ENCODE peak calls at places on chromosomes 16 and 17, in four cellular contexts. One of them, this sample, is unnamed.

GRCh38 chr16:4663756-4664465 is 29.5 kb upstream of the NUDT16L1 start:
- DNase-seq in LNCaP clone FGC: no peak
- DNase-seq in AG04450: no peak
- DNase-seq in HAP-1: no peak
- DNase-seq in this sample: no peak

GRCh38 chr17:56861899-56862298 is 27.9 kb downstream of the DGKE start:
- DNase-seq in LNCaP clone FGC: no peak
- DNase-seq in AG04450: no peak
- DNase-seq in HAP-1: no peak
- DNase-seq in this sample: no peak

GRCh38 chr17:56737741-56738161 is 96.0 kb downstream of the C17orf67 start:
- DNase-seq in LNCaP clone FGC: no peak
- DNase-seq in AG04450: peak; percentile 58
- DNase-seq in HAP-1: no peak
- DNase-seq in this sample: no peak

GRCh38 chr16:2912330-2913199 is 834 bp downstream of the FLYWCH1 start:
- DNase-seq in LNCaP clone FGC: no peak
- DNase-seq in AG04450: peak; percentile 34
- DNase-seq in HAP-1: peak; percentile 45
- DNase-seq in this sample: no peak

GRCh38 chr16:50279142-50279865 is 13.0 kb downstream of the ADCY7 start:
- DNase-seq in LNCaP clone FGC: no peak
- DNase-seq in AG04450: no peak
- DNase-seq in HAP-1: no peak
- DNase-seq in this sample: no peak

GRCh38 chr16:19748389-19749110 is 30.5 kb downstream of the IQCK start:
- DNase-seq in LNCaP clone FGC: no peak
- DNase-seq in AG04450: no peak
- DNase-seq in HAP-1: peak; percentile 79
- DNase-seq in this sample: no peak

GRCh38 chr17:74354561-74354960 is 7.1 kb downstream of the BTBD17 start:
- DNase-seq in LNCaP clone FGC: no peak
- DNase-seq in AG04450: no peak
- DNase-seq in HAP-1: no peak
- DNase-seq in this sample: no peak

GRCh38 chr17:77160877-77161530 is 20.2 kb downstream of the SEC14L1 start:
- DNase-seq in LNCaP clone FGC: no peak
- DNase-seq in AG04450: no peak
- DNase-seq in HAP-1: peak; percentile 32
- DNase-seq in this sample: no peak

GRCh38 chr17:42720996-42721583 is 23.8 kb downstream of the EZH1 start:
- DNase-seq in LNCaP clone FGC: no peak
- DNase-seq in AG04450: peak; percentile 46
- DNase-seq in HAP-1: peak; percentile 69
- DNase-seq in this sample: peak; percentile 33

GRCh38 chr17:77163001-77163400 is 22.2 kb downstream of the SEC14L1 start:
- DNase-seq in LNCaP clone FGC: no peak
- DNase-seq in AG04450: no peak
- DNase-seq in HAP-1: no peak
- DNase-seq in this sample: no peak

GRCh38 chr17:8001976-8002645 is at the start of gene GUCY2D:
- DNase-seq in LNCaP clone FGC: no peak
- DNase-seq in AG04450: no peak
- DNase-seq in HAP-1: no peak
- DNase-seq in this sample: no peak

GRCh38 chr17:49572806-49573420 is 2.8 kb upstream of the NXPH3 start:
- DNase-seq in LNCaP clone FGC: no peak
- DNase-seq in AG04450: no peak
- DNase-seq in HAP-1: no peak
- DNase-seq in this sample: no peak

GRCh38 chr17:82171750-82172375 is 40.8 kb downstream of the CCDC57 start:
- DNase-seq in LNCaP clone FGC: no peak
- DNase-seq in AG04450: no peak
- DNase-seq in HAP-1: no peak
- DNase-seq in this sample: no peak

GRCh38 chr16:2854700-2855309 is 3.2 kb downstream of the PRSS22 start:
- DNase-seq in LNCaP clone FGC: no peak
- DNase-seq in AG04450: no peak
- DNase-seq in HAP-1: no peak
- DNase-seq in this sample: no peak

GRCh38 chr16:2686912-2687507 is 4.7 kb downstream of the KCTD5 start:
- DNase-seq in LNCaP clone FGC: no peak
- DNase-seq in AG04450: no peak
- DNase-seq in HAP-1: no peak
- DNase-seq in this sample: no peak

GRCh38 chr16:55759983-55760664 is 72.8 kb downstream of the CES1 start:
- DNase-seq in LNCaP clone FGC: no peak
- DNase-seq in AG04450: no peak
- DNase-seq in HAP-1: no peak
- DNase-seq in this sample: peak; percentile 24

GRCh38 chr17:61366076-61366714 is 33.4 kb upstream of the TBX2 start:
- DNase-seq in LNCaP clone FGC: no peak
- DNase-seq in AG04450: no peak
- DNase-seq in HAP-1: no peak
- DNase-seq in this sample: no peak

GRCh38 chr17:80774146-80774545 is 217.5 kb upstream of the CHMP6 start:
- DNase-seq in LNCaP clone FGC: no peak
- DNase-seq in AG04450: no peak
- DNase-seq in HAP-1: no peak
- DNase-seq in this sample: no peak

GRCh38 chr17:50100480-50100883 is 5.3 kb downstream of the PDK2 start:
- DNase-seq in LNCaP clone FGC: no peak
- DNase-seq in AG04450: no peak
- DNase-seq in HAP-1: no peak
- DNase-seq in this sample: no peak

GRCh38 chr16:15494231-15494630 is 59.8 kb downstream of the BMERB1 start:
- DNase-seq in LNCaP clone FGC: no peak
- DNase-seq in AG04450: no peak
- DNase-seq in HAP-1: no peak
- DNase-seq in this sample: no peak

GRCh38 chr16:23207485-23207884 is 24.9 kb downstream of the SCNN1G start:
- DNase-seq in LNCaP clone FGC: peak; percentile 69
- DNase-seq in AG04450: no peak
- DNase-seq in HAP-1: no peak
- DNase-seq in this sample: no peak

GRCh38 chr16:86740817-86741799 is 162.8 kb downstream of the FOXL1 start:
- DNase-seq in LNCaP clone FGC: no peak
- DNase-seq in AG04450: no peak
- DNase-seq in HAP-1: no peak
- DNase-seq in this sample: no peak

GRCh38 chr16:57255686-57256415 is 10.8 kb downstream of the ARL2BP start:
- DNase-seq in LNCaP clone FGC: no peak
- DNase-seq in AG04450: no peak
- DNase-seq in HAP-1: no peak
- DNase-seq in this sample: no peak

GRCh38 chr17:50638572-50638850 is 3.8 kb downstream of the ABCC3 start:
- DNase-seq in LNCaP clone FGC: no peak
- DNase-seq in AG04450: no peak
- DNase-seq in HAP-1: no peak
- DNase-seq in this sample: no peak

GRCh38 chr17:31048780-31049179 is 46.0 kb upstream of the NF1 start:
- DNase-seq in LNCaP clone FGC: no peak
- DNase-seq in AG04450: no peak
- DNase-seq in HAP-1: no peak
- DNase-seq in this sample: no peak

GRCh38 chr17:18965530-18966236 is 13.7 kb downstream of the SLC5A10 start:
- DNase-seq in LNCaP clone FGC: no peak
- DNase-seq in AG04450: no peak
- DNase-seq in HAP-1: no peak
- DNase-seq in this sample: no peak

GRCh38 chr17:39573447-39574298 is 34.0 kb downstream of the NEUROD2 start:
- DNase-seq in LNCaP clone FGC: peak; percentile 72
- DNase-seq in AG04450: no peak
- DNase-seq in HAP-1: no peak
- DNase-seq in this sample: no peak

GRCh38 chr17:3528604-3529511 is 28.8 kb downstream of the TRPV3 start:
- DNase-seq in LNCaP clone FGC: no peak
- DNase-seq in AG04450: no peak
- DNase-seq in HAP-1: no peak
- DNase-seq in this sample: no peak

GRCh38 chr16:31141489-31142108 is 6.1 kb upstream of the PRSS8 start:
- DNase-seq in LNCaP clone FGC: no peak
- DNase-seq in AG04450: no peak
- DNase-seq in HAP-1: no peak
- DNase-seq in this sample: no peak

GRCh38 chr16:19715566-19715965 is 2.5 kb downstream of the KNOP1 start:
- DNase-seq in LNCaP clone FGC: no peak
- DNase-seq in AG04450: no peak
- DNase-seq in HAP-1: no peak
- DNase-seq in this sample: no peak

GRCh38 chr17:17729620-17730249 is 48.5 kb downstream of the RAI1 start:
- DNase-seq in LNCaP clone FGC: no peak
- DNase-seq in AG04450: no peak
- DNase-seq in HAP-1: no peak
- DNase-seq in this sample: no peak

GRCh38 chr17:76940738-76941350 is 72.6 kb downstream of the MGAT5B start:
- DNase-seq in LNCaP clone FGC: no peak
- DNase-seq in AG04450: no peak
- DNase-seq in HAP-1: no peak
- DNase-seq in this sample: no peak

GRCh38 chr16:17414421-17414820 is 56.3 kb downstream of the XYLT1 start:
- DNase-seq in LNCaP clone FGC: no peak
- DNase-seq in AG04450: no peak
- DNase-seq in HAP-1: no peak
- DNase-seq in this sample: no peak

GRCh38 chr16:81003610-81004460 is 2.9 kb downstream of the CMC2 start:
- DNase-seq in LNCaP clone FGC: no peak
- DNase-seq in AG04450: no peak
- DNase-seq in HAP-1: no peak
- DNase-seq in this sample: no peak

GRCh38 chr17:73827627-73828241 is 183.5 kb upstream of the SDK2 start:
- DNase-seq in LNCaP clone FGC: peak; percentile 34
- DNase-seq in AG04450: no peak
- DNase-seq in HAP-1: no peak
- DNase-seq in this sample: no peak

GRCh38 chr16:30846649-30847402 is 47.1 kb downstream of the BCL7C start:
- DNase-seq in LNCaP clone FGC: no peak
- DNase-seq in AG04450: no peak
- DNase-seq in HAP-1: no peak
- DNase-seq in this sample: no peak

GRCh38 chr17:55567240-55568216 is 56.3 kb upstream of the SMIM36 start:
- DNase-seq in LNCaP clone FGC: no peak
- DNase-seq in AG04450: no peak
- DNase-seq in HAP-1: no peak
- DNase-seq in this sample: no peak

GRCh38 chr16:87017388-87018012 is 299.7 kb downstream of the C16orf95 start:
- DNase-seq in LNCaP clone FGC: no peak
- DNase-seq in AG04450: peak; percentile 46
- DNase-seq in HAP-1: no peak
- DNase-seq in this sample: no peak

GRCh38 chr16:49639739-49640388 is 216.0 kb downstream of the ZNF423 start:
- DNase-seq in LNCaP clone FGC: no peak
- DNase-seq in AG04450: peak; percentile 67
- DNase-seq in HAP-1: peak; percentile 65
- DNase-seq in this sample: peak; percentile 63

This sample was measured in neuronal stem cell.